ENCODE peak calls at places on chromosomes 16 and 17, in ten cellular contexts. F is GM04503, A is fibroblast of the conjunctiva, B is prostate gland, G is T-cell, H is activated T-helper 1 cell treated with Interleukin-2 at 50 U/mL for 16 hours, V is T-helper 9 cell, W is HTR-8/SVneo, Q is activated T-cell treated with anti-CD3 and anti-CD28 coated beads for 1 hour, I is NCI-H2081. L is an unnamed sample.

GRCh38 chr17:30343741-30344140 is 9.9 kb upstream of the TMIGD1 start:
- DNase-seq in F (no peak), A (no peak), B (no peak), G (no peak), H (no peak), V (no peak), W (no peak), Q (no peak), I (no peak), L (no peak)

GRCh38 chr17:68707032-68707431 is 105.9 kb upstream of the FAM20A start:
- DNase-seq in F (peak; percentile 66), A (peak; percentile 51), B (no peak), G (no peak), H (no peak), V (no peak), W (peak; percentile 20), Q (no peak), I (no peak), L (no peak)

GRCh38 chr16:19583665-19584300 is 28.3 kb downstream of the VPS35L start:
- DNase-seq in F (no peak), A (peak; percentile 44), B (peak; percentile 10), G (peak; percentile 22), H (no peak), V (no peak), W (no peak), Q (no peak), I (peak; percentile 53), L (peak; percentile 39)

GRCh38 chr16:30416624-30417298 is 9.4 kb downstream of the ZNF771 start:
- DNase-seq in F (no peak), A (no peak), B (no peak), G (no peak), H (no peak), V (no peak), W (no peak), Q (no peak), I (no peak), L (no peak)

GRCh38 chr16:68361485-68361884 is 50.7 kb downstream of the PRMT7 start:
- DNase-seq in F (no peak), A (no peak), B (no peak), G (no peak), H (no peak), V (no peak), W (no peak), Q (no peak), I (no peak), L (no peak)

GRCh38 chr17:18184143-18185007 is 747 bp downstream of the ALKBH5 start:
- DNase-seq in F (no peak), A (no peak), B (peak; percentile 27), G (peak; percentile 79), H (peak; percentile 53), V (peak; percentile 71), W (peak; percentile 36), Q (peak; percentile 51), I (peak; percentile 15), L (peak; percentile 61)

GRCh38 chr17:2034157-2034556 is 4.2 kb downstream of the DPH1 start:
- DNase-seq in F (no peak), A (no peak), B (no peak), G (no peak), H (no peak), V (no peak), W (no peak), Q (no peak), I (no peak), L (no peak)

GRCh38 chr17:17928422-17929386 is 43.5 kb downstream of the TOM1L2 start:
- DNase-seq in F (no peak), A (no peak), B (no peak), G (no peak), H (no peak), V (no peak), W (no peak), Q (no peak), I (no peak), L (no peak)

GRCh38 chr17:19753661-19754463 is 5.8 kb upstream of the ALDH3A1 start:
- DNase-seq in F (no peak), A (no peak), B (peak; percentile 73), G (no peak), H (no peak), V (no peak), W (no peak), Q (no peak), I (peak; percentile 13), L (peak; percentile 39)

GRCh38 chr17:2343421-2343820 is 6.1 kb downstream of the SGSM2 start:
- DNase-seq in F (no peak), A (no peak), B (no peak), G (no peak), H (peak; percentile 11), V (no peak), W (no peak), Q (no peak), I (no peak), L (no peak)

GRCh38 chr16:85027968-85028637 is 508 bp downstream of the KIAA0513 start:
- DNase-seq in F (no peak), A (no peak), B (no peak), G (peak; percentile 8), H (no peak), V (no peak), W (no peak), Q (no peak), I (no peak), L (no peak)

GRCh38 chr16:8961811-8962390 is 1.8 kb downstream of the USP7 start:
- DNase-seq in F (no peak), A (no peak), B (no peak), G (no peak), H (no peak), V (no peak), W (no peak), Q (no peak), I (peak; percentile 24), L (no peak)